ENCODE peak calls at places on chromosomes 16 and 17, in four cellular contexts. Z, S, I and P are unnamed samples.

GRCh38 chr16:24116989-24117388 is 139.1 kb upstream of the CACNG3 start:
- DNase-seq in Z (no peak), I (no peak), S (no peak), P (no peak)

GRCh38 chr17:68172461-68172954 is 75.3 kb upstream of the AMZ2 start:
- DNase-seq in I (peak), S (peak), Z (peak), P (no peak)

GRCh38 chr16:88931373-88931900 is 45.6 kb downstream of the CBFA2T3 start:
- DNase-seq in S (no peak), Z (no peak), I (no peak), P (no peak)

GRCh38 chr17:45640141-45640850 is 143.8 kb upstream of the CRHR1 start:
- DNase-seq in Z (peak), I (peak), S (peak), P (peak)

GRCh38 chr17:48374650-48375230 is 55.3 kb downstream of the SKAP1 start:
- DNase-seq in S (peak), Z (peak), I (peak), P (no peak)

GRCh38 chr17:32903774-32904673 is 23.9 kb upstream of the TMEM98 start:
- DNase-seq in Z (no peak), S (no peak), I (no peak), P (no peak)

GRCh38 chr17:79907855-79908254 is 68.6 kb upstream of the CBX4 start:
- DNase-seq in I (peak), S (no peak), Z (no peak), P (no peak)

GRCh38 chr17:14487068-14487467 is 186.2 kb downstream of the HS3ST3B1 start:
- DNase-seq in S (no peak), I (no peak), Z (no peak), P (no peak)

GRCh38 chr17:57892820-57893595 is 43.2 kb upstream of the MRPS23 start:
- DNase-seq in I (peak), Z (no peak), S (peak), P (peak)

GRCh38 chr16:25812215-25812614 is 120.5 kb downstream of the HS3ST4 start:
- DNase-seq in I (no peak), S (no peak), Z (no peak), P (no peak)

GRCh38 chr17:75566456-75567233 is 21.0 kb upstream of the MYO15B start:
- DNase-seq in Z (no peak), S (no peak), I (no peak), P (no peak)

GRCh38 chr17:38352245-38353083 is 820 bp downstream of the SOCS7 start:
- DNase-seq in I (peak), S (peak), Z (peak), P (no peak)

GRCh38 chr17:57595942-57596695 is 149.0 kb downstream of the CCDC182 start:
- DNase-seq in S (no peak), I (no peak), Z (no peak), P (no peak)

GRCh38 chr17:52673791-52674190 is 515.3 kb upstream of the CA10 start:
- DNase-seq in Z (no peak), I (no peak), S (no peak), P (no peak)

GRCh38 chr16:46822270-46822669 is 8.7 kb downstream of the C16orf87 start:
- DNase-seq in I (no peak), Z (no peak), S (no peak), P (peak)

GRCh38 chr16:87203060-87203656 is 114.0 kb downstream of the C16orf95 start:
- DNase-seq in I (peak), S (peak), Z (peak), P (no peak)

GRCh38 chr17:44266402-44267164 is 1.4 kb downstream of the SLC4A1 start:
- DNase-seq in I (no peak), Z (no peak), S (no peak), P (no peak)

GRCh38 chr16:76856112-76856511 is 334.9 kb upstream of the MON1B start:
- DNase-seq in S (no peak), I (no peak), Z (no peak), P (no peak)

GRCh38 chr16:2737238-2737605 is 15.2 kb upstream of the SRRM2 start:
- DNase-seq in Z (no peak), S (no peak), I (no peak), P (no peak)

GRCh38 chr17:39114744-39115534 is 36.5 kb downstream of the PLXDC1 start:
- DNase-seq in S (no peak), Z (no peak), I (no peak), P (peak)

GRCh38 chr16:69709456-69710084 is 16.8 kb downstream of the NQO1 start:
- DNase-seq in Z (no peak), S (no peak), I (no peak), P (no peak)

GRCh38 chr17:64507418-64507766 is 615 bp downstream of the CEP95 start:
- DNase-seq in I (no peak), S (peak), Z (peak), P (peak)

GRCh38 chr17:48728232-48729231 is at the start of gene HOXB13:
- DNase-seq in Z (peak), S (no peak), I (peak), P (peak)

GRCh38 chr16:87303431-87303930 is 13.7 kb downstream of the C16orf95 start:
- DNase-seq in Z (no peak), S (no peak), I (no peak), P (no peak)

GRCh38 chr17:78616946-78617345 is 39.8 kb upstream of the DNAH17 start:
- DNase-seq in Z (no peak), S (no peak), I (no peak), P (no peak)

GRCh38 chr17:14245002-14245401 is 8.3 kb upstream of the CDRT15 start:
- DNase-seq in Z (no peak), S (no peak), I (no peak), P (no peak)

GRCh38 chr17:57940653-57941329 is 14.4 kb downstream of the CUEDC1 start:
- DNase-seq in Z (peak), I (no peak), S (no peak), P (no peak)

GRCh38 chr16:56625943-56626654 is 518 bp downstream of the MT1E start:
- DNase-seq in Z (no peak), I (peak), S (peak), P (peak)

GRCh38 chr16:9042533-9042932 is 48.9 kb upstream of the HAPSTR1 start:
- DNase-seq in I (no peak), S (no peak), Z (no peak), P (no peak)

GRCh38 chr17:14330492-14330920 is 29.6 kb downstream of the HS3ST3B1 start:
- DNase-seq in I (peak), Z (no peak), S (no peak), P (no peak)

GRCh38 chr16:21184834-21185233 is 26.4 kb downstream of the LDAF1 start:
- DNase-seq in I (no peak), S (no peak), Z (no peak), P (no peak)

GRCh38 chr16:81738831-81739496 is 40.1 kb upstream of the PLCG2 start:
- DNase-seq in I (peak), Z (no peak), S (no peak), P (no peak)

GRCh38 chr16:81734632-81735434 is 44.3 kb upstream of the PLCG2 start:
- DNase-seq in S (no peak), I (no peak), Z (no peak), P (no peak)

GRCh38 chr16:81737885-81738536 is 41.1 kb upstream of the PLCG2 start:
- DNase-seq in Z (peak), S (peak), I (peak), P (peak)

GRCh38 chr16:81740163-81740562 is 38.9 kb upstream of the PLCG2 start:
- DNase-seq in Z (no peak), I (peak), S (no peak), P (no peak)

GRCh38 chr16:81739503-81739902 is 39.6 kb upstream of the PLCG2 start:
- DNase-seq in Z (no peak), I (no peak), S (no peak), P (no peak)
- H3K4me3 ChIP-seq in Z (no peak), I (no peak), S (no peak), P (no peak)

GRCh38 chr16:11181242-11181888 is 74.6 kb downstream of the SOCS1 start:
- DNase-seq in S (no peak), I (no peak), Z (no peak), P (no peak)

GRCh38 chr16:11182381-11182780 is 73.6 kb downstream of the SOCS1 start:
- DNase-seq in Z (no peak), I (no peak), S (no peak), P (no peak)

GRCh38 chr16:11183951-11184350 is 72.1 kb downstream of the SOCS1 start:
- DNase-seq in Z (no peak), S (no peak), I (no peak), P (no peak)

GRCh38 chr16:11181889-11182279 is 74.1 kb downstream of the SOCS1 start:
- DNase-seq in I (peak), Z (no peak), S (no peak), P (no peak)

DNA sequence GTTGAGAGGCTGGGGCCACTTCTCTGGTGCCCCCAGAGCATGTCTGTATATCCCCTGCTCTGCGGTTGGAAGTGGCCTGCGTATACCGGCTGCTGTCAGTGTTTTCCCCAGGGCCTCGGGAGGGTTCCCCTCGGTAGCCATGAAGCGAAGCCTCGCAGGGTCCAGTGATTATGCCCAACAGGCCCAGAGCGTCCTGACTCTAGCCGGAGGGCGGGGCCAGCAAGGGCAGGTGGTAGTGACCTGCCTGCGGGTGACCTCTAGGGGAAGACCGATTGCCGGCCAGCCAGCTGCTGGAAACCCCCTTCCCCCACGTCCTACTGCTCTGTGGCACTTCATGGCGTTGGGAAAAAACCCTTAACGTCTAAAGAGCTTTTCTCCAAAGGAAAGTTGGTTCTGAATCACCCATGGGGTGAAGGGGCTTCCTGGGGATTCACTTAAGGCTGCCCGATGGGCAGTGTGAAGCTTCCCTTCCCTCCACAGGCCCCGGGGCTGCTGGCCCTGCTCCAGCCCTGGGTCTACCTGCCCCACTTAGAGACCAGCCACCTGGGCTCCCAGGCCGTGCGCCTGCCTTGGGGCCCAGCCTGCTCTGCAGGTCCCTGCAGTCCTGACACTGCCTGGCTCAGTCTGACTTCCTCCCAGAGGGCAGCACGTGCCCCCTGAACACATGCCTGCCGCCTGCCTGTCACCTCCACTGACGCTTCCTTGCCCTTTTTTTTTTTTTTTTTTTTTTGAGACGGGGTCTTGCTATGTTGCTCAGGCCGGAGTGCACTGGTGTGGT is 72.8 kb downstream of the SOCS1 start:
- DNase-seq in I (peak), S (no peak), Z (no peak), P (no peak)
- TF ChIP-seq CTCF in I (no peak), S (no peak), Z (no peak), P (no peak)

GRCh38 chr17:77571141-77571540 is 387.4 kb upstream of the TNRC6C start:
- DNase-seq in Z (no peak), S (no peak), I (no peak), P (no peak)
- H3K4me3 ChIP-seq in Z (peak), S (no peak), I (peak), P (no peak)

GRCh38 chr16:84593825-84594724 is 23.8 kb downstream of the COTL1 start:
- DNase-seq in I (peak), Z (no peak), S (no peak), P (no peak)
- TF ChIP-seq CTCF in I (no peak), Z (no peak), S (no peak), P (no peak)

GRCh38 chr16:65116818-65117430 is 4.9 kb downstream of the CDH11 start:
- DNase-seq in Z (no peak), I (no peak), S (no peak), P (no peak)

GRCh38 chr16:65114527-65114926 is 7.3 kb downstream of the CDH11 start:
- DNase-seq in S (no peak), Z (no peak), I (no peak), P (no peak)

GRCh38 chr16:65118866-65119265 is 3.0 kb downstream of the CDH11 start:
- DNase-seq in Z (no peak), S (no peak), I (no peak), P (no peak)

GRCh38 chr16:65117701-65118448 is 4.0 kb downstream of the CDH11 start:
- DNase-seq in I (peak), Z (peak), S (peak), P (peak)

GRCh38 chr16:65116216-65116615 is 5.6 kb downstream of the CDH11 start:
- DNase-seq in Z (no peak), S (no peak), I (no peak), P (no peak)
- H3K4me3 ChIP-seq in Z (no peak), S (no peak), I (no peak), P (no peak)

GRCh38 chr17:20997711-20998570 is 44.9 kb downstream of the USP22 start:
- DNase-seq in S (no peak), I (no peak), Z (no peak), P (no peak)
- TF ChIP-seq CTCF in S (no peak), I (no peak), Z (no peak), P (no peak)

DNA sequence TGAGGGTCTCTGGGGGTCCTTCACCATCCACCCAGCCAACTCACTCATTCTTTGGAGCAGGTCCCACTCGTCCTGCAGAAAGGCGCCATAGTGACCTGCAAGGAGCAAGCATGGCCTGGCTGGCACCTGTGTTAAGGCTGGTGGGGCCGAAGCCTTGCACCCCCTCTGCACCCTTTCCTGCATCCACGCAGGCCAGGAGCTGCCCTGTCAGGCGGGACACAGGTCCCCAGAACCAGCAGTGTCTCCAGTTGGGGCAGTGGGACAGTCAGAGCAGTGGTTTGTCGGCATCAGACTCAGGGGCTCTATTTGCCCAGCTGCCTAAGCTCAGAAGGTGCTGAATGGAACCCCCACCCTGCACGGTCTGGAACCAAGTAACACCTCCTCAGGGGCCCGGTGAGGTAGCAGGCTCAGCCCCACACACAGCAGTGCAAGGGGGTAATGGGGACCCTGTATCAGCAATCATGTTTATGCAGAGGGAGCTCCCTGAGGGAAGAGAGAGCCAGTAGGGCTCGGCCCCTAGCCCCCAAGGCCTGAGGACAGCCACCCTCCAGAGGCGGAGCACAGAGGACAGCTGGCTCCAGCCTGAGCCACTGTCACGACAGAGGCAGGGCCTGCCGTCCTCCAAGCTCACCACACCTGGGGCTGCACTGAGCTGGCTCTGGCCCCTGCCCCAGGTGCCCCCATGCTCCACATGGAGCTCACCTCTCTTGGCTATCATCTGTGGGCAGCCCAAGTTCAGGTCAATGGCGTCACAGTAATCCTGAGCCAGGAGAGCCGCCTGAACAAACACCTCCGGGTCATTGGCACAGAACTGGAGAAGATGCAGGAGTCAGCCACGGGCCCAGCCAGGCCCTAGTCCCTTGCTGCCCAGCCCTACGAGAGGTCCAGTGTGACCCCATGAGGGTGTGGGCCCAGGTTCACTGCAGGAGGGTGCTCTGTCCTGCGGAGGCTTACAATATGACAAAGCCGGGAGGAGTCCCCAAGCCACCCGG is 1.9 kb downstream of the DUS1L start:
- DNase-seq in S (no peak), I (no peak), Z (no peak), P (no peak)
- H3K4me3 ChIP-seq in S (no peak), I (no peak), Z (peak), P (no peak)

DNA sequence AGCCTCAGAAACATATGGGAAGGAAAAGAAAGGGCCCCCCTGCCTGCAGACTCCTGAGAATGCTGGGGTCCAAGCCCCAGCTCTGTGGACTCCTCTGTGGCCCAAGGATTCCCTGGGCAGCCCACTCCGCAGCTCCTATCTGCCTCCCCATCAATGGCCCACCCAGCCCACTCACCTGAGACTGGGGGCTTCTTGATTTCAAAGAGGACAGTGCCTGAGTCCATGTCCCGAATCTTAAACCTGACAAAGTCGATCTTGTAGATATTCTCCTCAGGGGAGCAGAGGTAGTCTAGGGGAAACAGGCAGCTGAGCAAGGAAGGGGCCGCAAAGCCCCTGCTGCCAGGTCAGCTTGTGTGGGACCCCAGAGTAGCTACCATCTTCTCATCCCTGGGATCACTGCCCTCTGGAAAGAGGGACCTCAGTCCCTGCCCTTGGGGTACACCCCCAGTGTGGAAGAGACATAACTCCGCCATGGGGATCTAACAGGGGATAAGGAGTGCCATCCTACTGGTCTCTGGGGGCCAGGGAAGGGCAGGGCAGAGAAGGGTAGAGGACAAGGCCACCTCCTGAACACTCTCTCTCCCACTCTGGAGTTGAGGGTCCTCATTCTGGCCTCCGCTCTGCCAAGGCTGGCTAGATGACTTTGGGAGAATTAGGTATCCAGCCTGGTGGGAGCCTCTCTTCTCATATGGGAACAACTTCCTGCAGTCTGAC is 3.9 kb downstream of the UNC119 start:
- DNase-seq in S (no peak), I (no peak), Z (no peak), P (no peak)
- TF ChIP-seq CTCF in S (no peak), I (no peak), Z (no peak), P (no peak)

GRCh38 chr17:3668279-3669084 is at the start of the genes EMC6 and TAX1BP3:
- DNase-seq in S (peak), I (peak), Z (peak), P (peak)

GRCh38 chr17:3667366-3668278 is 756 bp downstream of the TAX1BP3 start:
- DNase-seq in S (peak), I (peak), Z (peak), P (peak)

GRCh38 chr17:3672571-3672970 is 4.0 kb downstream of the EMC6 start:
- DNase-seq in Z (no peak), S (no peak), I (no peak), P (no peak)

GRCh38 chr17:3669085-3669347 is 404 bp downstream of the EMC6 start:
- DNase-seq in S (no peak), Z (no peak), I (no peak), P (no peak)

GRCh38 chr17:3669548-3669947 is 936 bp downstream of the EMC6 start:
- DNase-seq in Z (no peak), I (no peak), S (no peak), P (no peak)
- H3K4me3 ChIP-seq in Z (peak), I (peak), S (peak), P (peak)

GRCh38 chr16:85172465-85173071 is 60.3 kb upstream of the CIBAR2 start:
- DNase-seq in Z (peak), I (no peak), S (peak), P (no peak)
- TF ChIP-seq CTCF in Z (peak), I (peak), S (peak), P (peak)